ENCODE peak calls at places on chromosomes 6 and 20, in six cellular contexts. W is PC-3, B is HCT116, G is fibroblast of lung, R is endothelial cell of umbilical vein, S is H9. M is an unnamed sample. For H3K27me3, the result is how much of the 10 kb centered on the place peaks cover.

GRCh38 chr6:6697620-6698019 is 109.1 kb downstream of the LY86 start:
- DNase-seq in W (no peak), B (no peak), G (no peak), R (peak), S (no peak), M (no peak)

GRCh38 chr6:47631248-47632196 is 66.9 kb upstream of the ADGRF4 start:
- DNase-seq in W (peak), B (peak), G (peak), R (peak), S (no peak), M (peak)

GRCh38 chr6:106666290-106667021 is 37.1 kb downstream of the QRSL1 start:
- DNase-seq in W (no peak), B (no peak), G (no peak), R (no peak), S (peak), M (no peak)

GRCh38 chr6:129889580-129889979 is 28.5 kb upstream of the TMEM244 start:
- DNase-seq in W (peak), B (no peak), G (peak), R (peak), S (no peak), M (peak)

GRCh38 chr6:36301781-36302180 is 31.9 kb downstream of the PNPLA1 start:
- DNase-seq in W (no peak), B (no peak), G (no peak), R (peak), S (no peak), M (no peak)

GRCh38 chr20:24783631-24784492 is 165.2 kb upstream of the CST7 start:
- DNase-seq in W (peak), B (no peak), G (no peak), R (no peak), S (peak), M (no peak)

GRCh38 chr20:31707994-31708744 is 14.5 kb downstream of the BCL2L1 start:
- DNase-seq in W (peak), B (no peak), G (no peak), R (no peak), S (peak), M (peak)

GRCh38 chr6:21666200-21666671 is 72.7 kb downstream of the SOX4 start:
- DNase-seq in W (no peak), B (no peak), G (peak), R (peak), S (peak), M (no peak)

GRCh38 chr6:6704423-6705060 is 116.0 kb downstream of the LY86 start:
- DNase-seq in W (no peak), B (no peak), G (peak), R (no peak), S (no peak), M (no peak)

GRCh38 chr20:48619126-48620101 is 208.4 kb downstream of the PREX1 start:
- DNase-seq in W (peak), B (no peak), G (no peak), R (no peak), S (no peak), M (peak)

GRCh38 chr20:402496-402885 is 5.6 kb upstream of the RBCK1 start:
- DNase-seq in W (no peak), B (no peak), G (no peak), R (no peak), S (no peak), M (no peak)

GRCh38 chr6:52994031-52994788 is 874 bp downstream of the GSTA4 start:
- DNase-seq in W (peak), B (no peak), G (peak), R (peak), S (no peak), M (no peak)

GRCh38 chr6:25157183-25157582 is 122.0 kb upstream of the CARMIL1 start:
- DNase-seq in W (no peak), B (no peak), G (no peak), R (no peak), S (no peak), M (no peak)

GRCh38 chr6:168439791-168440491 is 1.0 kb upstream of the SMOC2 start:
- DNase-seq in W (no peak), B (no peak), G (no peak), R (no peak), S (no peak), M (no peak)

GRCh38 chr20:35287509-35288324 is 3.1 kb upstream of the EIF6 start:
- DNase-seq in W (no peak), B (no peak), G (no peak), R (no peak), S (no peak), M (no peak)

GRCh38 chr6:37319156-37319555 is 34.6 kb upstream of the RNF8 start:
- DNase-seq in W (no peak), B (no peak), G (peak), R (no peak), S (no peak), M (no peak)

GRCh38 chr20:41171736-41172295 is 34.5 kb downstream of the PLCG1 start:
- DNase-seq in W (no peak), B (no peak), G (no peak), R (no peak), S (peak), M (no peak)

GRCh38 chr6:17640477-17640917 is 40.4 kb downstream of the FAM8A1 start:
- DNase-seq in W (no peak), B (no peak), G (no peak), R (no peak), S (no peak), M (no peak)

GRCh38 chr6:36609582-36609981 is 15.4 kb downstream of the SRSF3 start:
- DNase-seq in W (no peak), B (no peak), G (no peak), R (no peak), S (no peak), M (no peak)

GRCh38 chr6:81995548-81996289 is 243.2 kb upstream of the TENT5A start:
- DNase-seq in W (peak), B (no peak), G (peak), R (no peak), S (no peak), M (peak)

GRCh38 chr6:136343700-136344099 is 54.1 kb upstream of the BCLAF1 start:
- DNase-seq in W (no peak), B (no peak), G (no peak), R (no peak), S (no peak), M (no peak)

GRCh38 chr20:43682446-43682845 is 15.5 kb downstream of the MYBL2 start:
- DNase-seq in W (no peak), B (no peak), G (no peak), R (no peak), S (no peak), M (no peak)

GRCh38 chr20:60306516-60306915 is 348.3 kb downstream of the CDH26 start:
- DNase-seq in W (no peak), B (no peak), G (no peak), R (no peak), S (no peak), M (no peak)

GRCh38 chr20:60304026-60304590 is 345.9 kb downstream of the CDH26 start:
- DNase-seq in W (no peak), B (no peak), G (no peak), R (no peak), S (no peak), M (no peak)

GRCh38 chr20:60302875-60303274 is 344.7 kb downstream of the CDH26 start:
- DNase-seq in W (no peak), B (no peak), G (no peak), R (no peak), S (no peak), M (no peak)

GRCh38 chr20:60304931-60305330 is 346.7 kb downstream of the CDH26 start:
- DNase-seq in W (no peak), B (no peak), G (no peak), R (no peak), S (no peak), M (no peak)

DNA sequence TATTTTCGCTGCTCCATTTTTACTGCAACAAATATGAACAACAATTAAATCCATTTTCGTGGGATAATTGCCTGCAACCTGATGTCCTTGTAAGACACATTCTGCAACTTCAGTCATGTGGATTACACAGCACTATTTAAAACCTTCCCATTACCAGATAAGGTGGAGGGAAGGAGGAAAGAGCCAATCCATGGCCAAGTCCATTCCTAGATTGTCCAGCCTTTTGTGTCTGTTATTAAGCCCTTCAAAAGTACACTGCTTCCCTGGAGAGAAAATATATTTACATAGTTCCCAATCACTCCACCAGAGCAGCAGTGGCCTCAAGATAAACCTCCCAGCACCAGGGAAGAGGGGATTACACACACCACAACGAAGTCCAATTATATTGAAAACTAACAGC is 347.9 kb downstream of the CDH26 start:
- DNase-seq in W (no peak), B (no peak), G (no peak), R (no peak), S (no peak), M (no peak)
- H3K27me3 ChIP-seq in W (under half), B (under half), G (under half), R (under half), S (under half), M (half or more)

DNA sequence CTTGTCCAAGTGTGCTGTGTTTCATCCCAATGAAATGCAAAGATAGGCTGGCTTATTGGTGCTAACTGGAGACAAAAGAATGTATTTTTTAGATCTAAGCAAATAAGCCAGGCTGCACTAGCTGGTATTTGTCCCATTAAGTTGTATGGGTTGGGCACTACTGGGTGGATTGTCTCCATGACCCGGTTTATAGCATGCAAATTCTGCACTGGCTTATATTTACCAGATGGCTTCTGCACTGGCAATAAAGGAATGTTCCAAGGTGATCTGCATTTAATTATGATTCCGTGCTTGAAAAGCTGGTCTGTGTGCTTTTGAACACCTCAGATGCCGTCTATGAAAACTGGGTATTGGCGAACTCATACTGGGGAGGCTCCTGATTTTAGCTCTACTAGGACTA is 61.4 kb upstream of the MOCS1 start:
- DNase-seq in W (no peak), B (no peak), G (no peak), R (no peak), S (no peak), M (no peak)
- H3K4me2 ChIP-seq in W (no peak), B (no peak), G (no peak), R (no peak), S (no peak), M (no peak)

DNA sequence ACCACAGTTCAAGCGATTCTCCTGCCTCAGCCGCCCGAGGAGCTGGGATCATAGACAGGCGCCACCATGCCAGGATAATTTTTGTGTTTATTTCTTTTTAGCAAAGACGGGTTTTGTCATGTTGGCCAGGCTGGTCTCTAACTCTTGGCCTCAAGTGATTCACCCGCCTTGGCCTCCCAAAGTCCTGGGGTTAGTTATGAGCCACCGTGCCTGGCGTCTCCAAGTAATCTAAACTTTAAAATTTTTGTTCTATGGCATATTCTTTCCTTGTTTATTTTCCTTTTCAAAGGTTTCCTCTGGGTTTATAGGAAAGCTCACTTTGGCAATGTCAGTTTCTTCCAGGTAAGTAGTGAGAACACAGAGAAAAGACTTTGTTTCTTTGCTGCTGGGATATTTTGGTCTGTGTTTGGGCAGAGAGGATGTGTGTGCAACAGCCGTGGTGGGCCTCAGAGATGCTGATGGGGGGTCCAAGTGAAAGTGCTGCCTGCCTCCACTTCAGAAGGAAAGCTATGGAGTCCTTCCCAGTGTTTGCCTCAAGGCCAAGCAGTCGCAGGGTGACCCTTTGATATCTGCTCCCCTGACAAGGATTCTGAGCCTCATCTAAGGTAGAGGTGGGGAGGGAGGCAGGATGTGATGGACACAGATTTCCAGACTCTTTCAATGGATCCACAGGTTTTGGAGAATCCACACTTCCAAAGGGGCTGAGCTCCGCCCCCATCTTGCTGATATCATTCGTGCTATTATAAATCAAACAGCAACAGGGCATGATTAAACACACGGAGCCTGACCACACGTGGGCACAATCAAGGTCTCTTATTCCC is 2.3 kb downstream of the LRP11 start:
- DNase-seq in W (no peak), B (no peak), G (peak), R (peak), S (no peak), M (no peak)
- H3K27me3 ChIP-seq in W (under half), B (under half), G (under half), R (under half), S (under half), M (under half)

GRCh38 chr20:61510778-61511330 is 258.8 kb downstream of the CDH4 start:
- DNase-seq in W (no peak), B (no peak), G (no peak), R (no peak), S (no peak), M (no peak)
- H3K4me2 ChIP-seq in W (no peak), B (no peak), G (no peak), R (no peak), S (no peak), M (no peak)

GRCh38 chr6:42315220-42315990 is 97.7 kb upstream of the MRPS10 start:
- DNase-seq in W (no peak), B (no peak), G (no peak), R (no peak), S (no peak), M (no peak)

GRCh38 chr6:42315991-42316378 is 98.3 kb upstream of the MRPS10 start:
- DNase-seq in W (peak), B (peak), G (peak), R (peak), S (peak), M (peak)

GRCh38 chr6:42314571-42314950 is 96.9 kb upstream of the MRPS10 start:
- DNase-seq in W (peak), B (no peak), G (no peak), R (no peak), S (no peak), M (no peak)

GRCh38 chr6:42313038-42313437 is 95.4 kb upstream of the MRPS10 start:
- DNase-seq in W (peak), B (no peak), G (peak), R (no peak), S (no peak), M (no peak)

GRCh38 chr6:42313941-42314570 is 96.4 kb upstream of the MRPS10 start:
- DNase-seq in W (peak), B (no peak), G (peak), R (no peak), S (no peak), M (no peak)
- H3K27me3 ChIP-seq in W (under half), B (under half), G (under half), R (under half), S (under half), M (under half)

GRCh38 chr6:150366118-150366778 is 2.6 kb upstream of the IYD start:
- DNase-seq in W (no peak), B (no peak), G (no peak), R (no peak), S (no peak), M (no peak)

GRCh38 chr6:150369408-150369807 is 596 bp downstream of the IYD start:
- DNase-seq in W (no peak), B (no peak), G (no peak), R (no peak), S (no peak), M (no peak)

GRCh38 chr6:150361876-150362275 is 6.9 kb upstream of the IYD start:
- DNase-seq in W (no peak), B (no peak), G (no peak), R (no peak), S (no peak), M (no peak)

GRCh38 chr6:150368762-150369161 is at the start of gene IYD:
- DNase-seq in W (no peak), B (no peak), G (no peak), R (no peak), S (no peak), M (no peak)

DNA sequence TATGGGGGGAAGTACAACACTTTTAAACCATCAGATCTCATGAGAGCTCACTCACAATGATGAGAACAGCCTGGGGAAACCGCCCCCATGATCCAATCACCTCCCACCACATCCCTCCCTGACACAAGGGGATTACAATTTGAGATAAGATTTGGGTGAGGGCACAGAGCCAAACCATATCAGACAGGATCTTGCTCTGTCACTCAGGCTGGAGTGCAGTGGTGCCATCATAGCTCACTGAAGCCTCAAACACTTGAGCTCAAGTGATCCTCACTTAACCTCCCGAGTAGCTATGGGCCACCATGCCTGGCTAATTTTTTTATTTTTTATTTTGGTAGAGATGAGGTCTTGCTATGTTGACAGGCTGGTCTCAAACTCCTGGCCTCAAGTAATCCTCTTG is 5.1 kb upstream of the IYD start:
- DNase-seq in W (no peak), B (no peak), G (no peak), R (no peak), S (no peak), M (no peak)
- H3K4me2 ChIP-seq in W (no peak), B (no peak), G (no peak), R (no peak), S (no peak), M (no peak)

GRCh38 chr20:64165866-64166600 is 1.8 kb downstream of the MYT1 start:
- DNase-seq in W (no peak), B (no peak), G (no peak), R (no peak), S (no peak), M (no peak)

GRCh38 chr20:64168381-64169088 is 4.3 kb downstream of the MYT1 start:
- DNase-seq in W (no peak), B (no peak), G (no peak), R (no peak), S (no peak), M (no peak)

GRCh38 chr20:64167676-64168075 is 3.4 kb downstream of the MYT1 start:
- DNase-seq in W (no peak), B (no peak), G (no peak), R (no peak), S (no peak), M (no peak)

GRCh38 chr20:64169089-64169560 is 4.9 kb downstream of the MYT1 start:
- DNase-seq in W (no peak), B (no peak), G (no peak), R (no peak), S (no peak), M (no peak)

GRCh38 chr20:64166712-64167615 is 2.7 kb downstream of the MYT1 start:
- DNase-seq in W (no peak), B (no peak), G (no peak), R (no peak), S (no peak), M (no peak)
- H3K27me3 ChIP-seq in W (half or more), B (under half), G (under half), R (under half), S (under half), M (half or more)